ENCODE peak calls at places on chromosomes 7 and 10, in nine cellular contexts. E, L, R, A, H, M, Q, O and B are unnamed samples.

GRCh38 chr10:112687647-112688046 is 240.6 kb downstream of the VTI1A start:
- DNase-seq in A (no peak), M (no peak), O (no peak), R (peak; percentile 20), Q (peak; percentile 59), L (no peak), E (no peak), H (no peak), B (no peak)

GRCh38 chr7:104980969-104981670 is 32.9 kb upstream of the KMT2E start:
- DNase-seq in A (peak; percentile 82), R (no peak), O (peak; percentile 47), E (no peak), H (no peak), M (no peak), Q (peak; percentile 66), L (peak; percentile 62), B (no peak)

GRCh38 chr10:75469018-75469616 is 37.7 kb downstream of the LRMDA start:
- DNase-seq in O (no peak), L (no peak), Q (peak; percentile 98), M (peak; percentile 85), A (peak; percentile 50), E (peak; percentile 32), R (peak; percentile 47), H (no peak), B (no peak)

GRCh38 chr7:9200666-9201065 is 767.3 kb downstream of the NXPH1 start:
- DNase-seq in E (no peak), M (no peak), A (no peak), H (no peak), Q (no peak), R (no peak), O (peak; percentile 8), L (no peak), B (no peak)

GRCh38 chr7:81684513-81685262 is 85.2 kb downstream of the HGF start:
- DNase-seq in A (peak; percentile 99), M (peak; percentile 98), Q (peak; percentile 100), L (peak; percentile 2), E (peak; percentile 86), H (peak; percentile 1), R (peak; percentile 94), O (peak; percentile 93), B (no peak)

GRCh38 chr10:4590807-4591206 is 235.2 kb upstream of the AKR1E2 start:
- DNase-seq in Q (no peak), E (no peak), O (no peak), A (peak; percentile 36), R (no peak), M (no peak), L (no peak), H (no peak), B (no peak)

GRCh38 chr10:34995925-34996324 is 94.2 kb downstream of the CUL2 start:
- DNase-seq in H (no peak), E (no peak), Q (no peak), R (no peak), O (no peak), A (no peak), L (no peak), M (no peak), B (no peak)

GRCh38 chr10:93363891-93364648 is 118.1 kb downstream of the MYOF start:
- DNase-seq in E (no peak), R (peak; percentile 63), O (peak; percentile 30), A (no peak), M (peak; percentile 78), H (no peak), Q (no peak), L (no peak), B (no peak)